ENCODE peak calls at places on chromosomes 6 and 20, in eight cellular contexts. F, M, A, Q, G, L, T and N are unnamed samples.
A peak's percentile ranks its signal among the peaks of the same experiment; 100 is the strongest.

GRCh38 chr6:3045369-3045768 is 22.9 kb upstream of the RIPK1 start:
- DNase-seq in F (no peak), M (no peak), A (no peak), Q (no peak), G (no peak), L (no peak), T (no peak), N (no peak)

GRCh38 chr20:61449057-61449456 is 197.0 kb downstream of the CDH4 start:
- DNase-seq in F (no peak), M (no peak), A (no peak), Q (no peak), G (no peak), L (no peak), T (no peak), N (no peak)

GRCh38 chr6:93040375-93040774 is 379.0 kb downstream of the EPHA7 start:
- DNase-seq in F (no peak), M (no peak), A (no peak), Q (no peak), G (no peak), L (no peak), T (no peak), N (no peak)

GRCh38 chr6:1129141-1129540 is 182.8 kb upstream of the FOXQ1 start:
- DNase-seq in F (no peak), M (no peak), A (no peak), Q (no peak), G (no peak), L (no peak), T (no peak), N (no peak)

GRCh38 chr6:150298676-150299075 is 70.1 kb upstream of the IYD start:
- DNase-seq in F (no peak), M (no peak), A (no peak), Q (no peak), G (no peak), L (no peak), T (no peak), N (no peak)

GRCh38 chr20:17657079-17657825 is 24.8 kb downstream of the RRBP1 start:
- DNase-seq in F (no peak), M (no peak), A (no peak), Q (no peak), G (peak; percentile 78), L (peak; percentile 63), T (no peak), N (no peak)

GRCh38 chr6:4103929-4104328 is 25.0 kb upstream of the FAM217A start:
- DNase-seq in F (peak; percentile 31), M (no peak), A (no peak), Q (no peak), G (no peak), L (no peak), T (no peak), N (no peak)

GRCh38 chr6:160393966-160394653 is 45.9 kb downstream of the SLC22A3 start:
- DNase-seq in F (peak; percentile 43), M (no peak), A (no peak), Q (no peak), G (no peak), L (no peak), T (no peak), N (peak; percentile 90)

GRCh38 chr6:57262491-57262890 is 40.4 kb upstream of the RAB23 start:
- DNase-seq in F (no peak), M (peak; percentile 81), A (peak; percentile 46), Q (no peak), G (no peak), L (peak; percentile 39), T (no peak), N (no peak)

GRCh38 chr6:19860235-19860877 is 23.2 kb downstream of the ID4 start:
- DNase-seq in F (peak; percentile 7), M (no peak), A (no peak), Q (no peak), G (no peak), L (no peak), T (no peak), N (no peak)

GRCh38 chr20:51797357-51798025 is 4.8 kb downstream of the SALL4 start:
- DNase-seq in F (no peak), M (no peak), A (no peak), Q (no peak), G (no peak), L (no peak), T (no peak), N (no peak)

GRCh38 chr20:328596-329324 is 3.4 kb downstream of the SOX12 start:
- DNase-seq in F (no peak), M (no peak), A (no peak), Q (no peak), G (no peak), L (peak; percentile 30), T (no peak), N (no peak)